ENCODE peak calls at places on chromosome 20, in nine cellular contexts. One of them, this sample, is unnamed.

GRCh38 chr20:46118481-46119020 is 437 bp downstream of the CD40 start:
- DNase-seq in neural crest cell: no peak
- DNase-seq in activated B cell treated with CpG ODN at 0.5 μM for 24 hours: peak
- DNase-seq in OCI-LY7: peak
- DNase-seq in fibroblast of mammary gland: peak
- DNase-seq in Calu3: peak
- DNase-seq in heart right ventricle: peak
- DNase-seq in GM12865: peak
- DNase-seq in body of pancreas: peak
- DNase-seq in this sample: no peak

GRCh38 chr20:18506744-18507143 is 996 bp upstream of the SEC23B start:
- DNase-seq in neural crest cell: no peak
- DNase-seq in activated B cell treated with CpG ODN at 0.5 μM for 24 hours: no peak
- DNase-seq in OCI-LY7: no peak
- DNase-seq in fibroblast of mammary gland: no peak
- DNase-seq in Calu3: no peak
- DNase-seq in heart right ventricle: no peak
- DNase-seq in GM12865: peak
- DNase-seq in body of pancreas: no peak
- DNase-seq in this sample: no peak

GRCh38 chr20:51381557-51381956 is 161.0 kb downstream of the NFATC2 start:
- DNase-seq in neural crest cell: no peak
- DNase-seq in activated B cell treated with CpG ODN at 0.5 μM for 24 hours: no peak
- DNase-seq in OCI-LY7: peak
- DNase-seq in fibroblast of mammary gland: no peak
- DNase-seq in Calu3: no peak
- DNase-seq in heart right ventricle: no peak
- DNase-seq in GM12865: no peak
- DNase-seq in body of pancreas: no peak
- DNase-seq in this sample: no peak

GRCh38 chr20:63050406-63050805 is 43.6 kb upstream of the BHLHE23 start:
- DNase-seq in neural crest cell: no peak
- DNase-seq in activated B cell treated with CpG ODN at 0.5 μM for 24 hours: no peak
- DNase-seq in OCI-LY7: no peak
- DNase-seq in fibroblast of mammary gland: no peak
- DNase-seq in Calu3: no peak
- DNase-seq in heart right ventricle: peak
- DNase-seq in GM12865: no peak
- DNase-seq in body of pancreas: no peak
- DNase-seq in this sample: no peak

GRCh38 chr20:25213566-25214415 is 18.3 kb downstream of the ENTPD6 start:
- DNase-seq in neural crest cell: no peak
- DNase-seq in activated B cell treated with CpG ODN at 0.5 μM for 24 hours: no peak
- DNase-seq in OCI-LY7: no peak
- DNase-seq in fibroblast of mammary gland: no peak
- DNase-seq in Calu3: no peak
- DNase-seq in heart right ventricle: no peak
- DNase-seq in GM12865: no peak
- DNase-seq in body of pancreas: no peak
- DNase-seq in this sample: no peak

GRCh38 chr20:48295445-48295903 is 510.2 kb upstream of the SULF2 start:
- DNase-seq in neural crest cell: no peak
- DNase-seq in activated B cell treated with CpG ODN at 0.5 μM for 24 hours: no peak
- DNase-seq in OCI-LY7: no peak
- DNase-seq in fibroblast of mammary gland: peak
- DNase-seq in Calu3: peak
- DNase-seq in heart right ventricle: no peak
- DNase-seq in GM12865: no peak
- DNase-seq in body of pancreas: peak
- DNase-seq in this sample: no peak

GRCh38 chr20:15756001-15756400 is 817.2 kb downstream of the KIF16B start:
- DNase-seq in neural crest cell: no peak
- DNase-seq in activated B cell treated with CpG ODN at 0.5 μM for 24 hours: no peak
- DNase-seq in OCI-LY7: no peak
- DNase-seq in fibroblast of mammary gland: no peak
- DNase-seq in Calu3: no peak
- DNase-seq in heart right ventricle: no peak
- DNase-seq in GM12865: no peak
- DNase-seq in body of pancreas: no peak
- DNase-seq in this sample: no peak

GRCh38 chr20:59154317-59155013 is 9.2 kb upstream of the ZNF831 start:
- DNase-seq in neural crest cell: no peak
- DNase-seq in activated B cell treated with CpG ODN at 0.5 μM for 24 hours: no peak
- DNase-seq in OCI-LY7: no peak
- DNase-seq in fibroblast of mammary gland: no peak
- DNase-seq in Calu3: no peak
- DNase-seq in heart right ventricle: no peak
- DNase-seq in GM12865: no peak
- DNase-seq in body of pancreas: no peak
- DNase-seq in this sample: no peak

GRCh38 chr20:62977613-62978558 is 25.4 kb downstream of the SLC17A9 start:
- DNase-seq in neural crest cell: no peak
- DNase-seq in activated B cell treated with CpG ODN at 0.5 μM for 24 hours: peak
- DNase-seq in OCI-LY7: peak
- DNase-seq in fibroblast of mammary gland: no peak
- DNase-seq in Calu3: peak
- DNase-seq in heart right ventricle: no peak
- DNase-seq in GM12865: peak
- DNase-seq in body of pancreas: no peak
- DNase-seq in this sample: no peak

GRCh38 chr20:21981607-21982344 is 276.3 kb downstream of the PAX1 start:
- DNase-seq in neural crest cell: no peak
- DNase-seq in activated B cell treated with CpG ODN at 0.5 μM for 24 hours: no peak
- DNase-seq in OCI-LY7: no peak
- DNase-seq in fibroblast of mammary gland: peak
- DNase-seq in Calu3: no peak
- DNase-seq in heart right ventricle: no peak
- DNase-seq in GM12865: no peak
- DNase-seq in body of pancreas: no peak
- DNase-seq in this sample: no peak

GRCh38 chr20:25295386-25296093 is 47.7 kb downstream of the PYGB start:
- DNase-seq in neural crest cell: no peak
- DNase-seq in activated B cell treated with CpG ODN at 0.5 μM for 24 hours: no peak
- DNase-seq in OCI-LY7: no peak
- DNase-seq in fibroblast of mammary gland: no peak
- DNase-seq in Calu3: no peak
- DNase-seq in heart right ventricle: peak
- DNase-seq in GM12865: no peak
- DNase-seq in body of pancreas: peak
- DNase-seq in this sample: no peak

GRCh38 chr20:21338291-21338690 is 35.2 kb downstream of the XRN2 start:
- DNase-seq in neural crest cell: no peak
- DNase-seq in activated B cell treated with CpG ODN at 0.5 μM for 24 hours: no peak
- DNase-seq in OCI-LY7: no peak
- DNase-seq in fibroblast of mammary gland: no peak
- DNase-seq in Calu3: no peak
- DNase-seq in heart right ventricle: no peak
- DNase-seq in GM12865: no peak
- DNase-seq in body of pancreas: no peak
- DNase-seq in this sample: no peak

GRCh38 chr20:41234546-41234945 is 83.0 kb downstream of the ZHX3 start:
- DNase-seq in neural crest cell: no peak
- DNase-seq in activated B cell treated with CpG ODN at 0.5 μM for 24 hours: no peak
- DNase-seq in OCI-LY7: no peak
- DNase-seq in fibroblast of mammary gland: peak
- DNase-seq in Calu3: no peak
- DNase-seq in heart right ventricle: peak
- DNase-seq in GM12865: no peak
- DNase-seq in body of pancreas: no peak
- DNase-seq in this sample: no peak

GRCh38 chr20:53883098-53883762 is 187.2 kb downstream of the BCAS1 start:
- DNase-seq in neural crest cell: no peak
- DNase-seq in activated B cell treated with CpG ODN at 0.5 μM for 24 hours: no peak
- DNase-seq in OCI-LY7: no peak
- DNase-seq in fibroblast of mammary gland: peak
- DNase-seq in Calu3: no peak
- DNase-seq in heart right ventricle: no peak
- DNase-seq in GM12865: no peak
- DNase-seq in body of pancreas: no peak
- DNase-seq in this sample: no peak

GRCh38 chr20:50744143-50744792 is 12.9 kb downstream of the PARD6B start:
- DNase-seq in neural crest cell: no peak
- DNase-seq in activated B cell treated with CpG ODN at 0.5 μM for 24 hours: no peak
- DNase-seq in OCI-LY7: no peak
- DNase-seq in fibroblast of mammary gland: peak
- DNase-seq in Calu3: peak
- DNase-seq in heart right ventricle: peak
- DNase-seq in GM12865: no peak
- DNase-seq in body of pancreas: peak
- DNase-seq in this sample: no peak

GRCh38 chr20:31712564-31713311 is 9.9 kb downstream of the BCL2L1 start:
- DNase-seq in neural crest cell: peak
- DNase-seq in activated B cell treated with CpG ODN at 0.5 μM for 24 hours: no peak
- DNase-seq in OCI-LY7: no peak
- DNase-seq in fibroblast of mammary gland: peak
- DNase-seq in Calu3: peak
- DNase-seq in heart right ventricle: peak
- DNase-seq in GM12865: no peak
- DNase-seq in body of pancreas: peak
- DNase-seq in this sample: peak

GRCh38 chr20:49288784-49289696 is 11.2 kb upstream of the ZNFX1 start:
- DNase-seq in neural crest cell: no peak
- DNase-seq in activated B cell treated with CpG ODN at 0.5 μM for 24 hours: no peak
- DNase-seq in OCI-LY7: no peak
- DNase-seq in fibroblast of mammary gland: no peak
- DNase-seq in Calu3: peak
- DNase-seq in heart right ventricle: no peak
- DNase-seq in GM12865: peak
- DNase-seq in body of pancreas: no peak
- DNase-seq in this sample: no peak

DNA sequence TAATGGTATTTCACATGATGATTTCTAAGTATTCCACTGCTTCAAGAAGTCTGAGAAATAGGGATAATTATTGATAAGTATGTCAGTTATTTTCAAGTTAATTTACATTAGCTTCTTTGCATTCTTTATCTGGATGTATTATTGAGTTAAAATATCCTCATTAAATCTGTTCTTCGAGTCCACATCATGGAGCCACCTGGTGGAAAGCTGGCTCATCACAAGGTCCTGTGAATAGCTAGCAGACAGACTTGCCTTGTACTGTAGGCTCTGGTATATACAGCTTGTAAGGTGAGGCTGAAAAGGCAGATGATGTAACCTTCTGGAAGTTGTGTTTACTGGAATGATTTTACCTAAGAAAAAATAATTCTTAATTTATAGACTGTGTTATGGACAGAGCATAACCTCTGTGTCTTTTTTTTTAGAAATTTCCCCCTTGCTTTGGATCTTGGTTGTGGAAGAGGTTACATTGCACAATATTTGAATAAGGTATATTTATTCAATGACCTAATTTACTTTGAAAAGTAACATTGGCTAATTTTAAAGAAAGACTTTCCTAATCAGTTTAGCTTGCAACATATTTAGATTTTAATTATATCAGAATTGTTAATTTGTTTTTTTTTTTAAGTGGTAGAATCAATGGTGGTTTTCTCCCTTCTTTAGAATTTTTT is 3.5 kb downstream of the NDUFAF5 start:
- DNase-seq in neural crest cell: peak
- DNase-seq in activated B cell treated with CpG ODN at 0.5 μM for 24 hours: no peak
- DNase-seq in OCI-LY7: peak
- DNase-seq in fibroblast of mammary gland: peak
- DNase-seq in Calu3: peak
- DNase-seq in heart right ventricle: no peak
- DNase-seq in GM12865: peak
- DNase-seq in body of pancreas: peak
- DNase-seq in this sample: no peak
- TF ChIP-seq CTCF in neural crest cell: peak
- TF ChIP-seq CTCF in activated B cell treated with CpG ODN at 0.5 μM for 24 hours: peak
- TF ChIP-seq CTCF in OCI-LY7: peak
- TF ChIP-seq CTCF in fibroblast of mammary gland: peak
- TF ChIP-seq CTCF in Calu3: no peak
- TF ChIP-seq CTCF in heart right ventricle: peak
- TF ChIP-seq CTCF in GM12865: peak
- TF ChIP-seq CTCF in body of pancreas: peak
- TF ChIP-seq CTCF in this sample: peak

DNA sequence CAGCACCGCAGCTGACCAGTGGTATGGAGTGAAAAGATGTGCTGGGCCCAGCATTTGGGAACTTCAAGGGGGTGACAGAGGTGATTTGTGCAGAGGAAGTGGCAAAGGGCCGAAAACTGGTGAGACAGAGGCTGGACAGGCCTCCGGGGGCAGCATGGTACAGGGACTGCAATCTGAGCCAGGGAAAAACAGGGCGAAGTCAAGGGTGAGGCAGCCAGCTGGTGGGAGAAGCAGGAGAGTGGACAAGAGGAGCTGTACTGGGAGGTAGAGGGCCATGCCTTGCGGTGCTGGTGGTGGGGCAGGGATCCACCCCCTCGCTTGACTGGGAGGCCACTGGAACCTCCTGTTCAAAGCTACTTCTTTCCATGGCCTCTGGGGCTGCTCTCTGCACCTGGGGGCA is 7.3 kb upstream of the GFRA4 start:
- DNase-seq in neural crest cell: no peak
- DNase-seq in activated B cell treated with CpG ODN at 0.5 μM for 24 hours: no peak
- DNase-seq in OCI-LY7: no peak
- DNase-seq in fibroblast of mammary gland: peak
- DNase-seq in Calu3: peak
- DNase-seq in heart right ventricle: no peak
- DNase-seq in GM12865: no peak
- DNase-seq in body of pancreas: no peak
- DNase-seq in this sample: no peak
- TF ChIP-seq CTCF in neural crest cell: no peak
- TF ChIP-seq CTCF in activated B cell treated with CpG ODN at 0.5 μM for 24 hours: no peak
- TF ChIP-seq CTCF in OCI-LY7: no peak
- TF ChIP-seq CTCF in fibroblast of mammary gland: peak
- TF ChIP-seq CTCF in Calu3: no peak
- TF ChIP-seq CTCF in heart right ventricle: no peak
- TF ChIP-seq CTCF in GM12865: no peak
- TF ChIP-seq CTCF in body of pancreas: no peak
- TF ChIP-seq CTCF in this sample: peak

GRCh38 chr20:32875673-32876072 is 16.9 kb downstream of the EFCAB8 start:
- DNase-seq in neural crest cell: no peak
- DNase-seq in activated B cell treated with CpG ODN at 0.5 μM for 24 hours: no peak
- DNase-seq in OCI-LY7: no peak
- DNase-seq in fibroblast of mammary gland: no peak
- DNase-seq in Calu3: no peak
- DNase-seq in heart right ventricle: no peak
- DNase-seq in GM12865: no peak
- DNase-seq in body of pancreas: no peak
- DNase-seq in this sample: no peak
- TF ChIP-seq CTCF in neural crest cell: no peak
- TF ChIP-seq CTCF in activated B cell treated with CpG ODN at 0.5 μM for 24 hours: no peak
- TF ChIP-seq CTCF in OCI-LY7: no peak
- TF ChIP-seq CTCF in fibroblast of mammary gland: no peak
- TF ChIP-seq CTCF in Calu3: no peak
- TF ChIP-seq CTCF in heart right ventricle: no peak
- TF ChIP-seq CTCF in GM12865: no peak
- TF ChIP-seq CTCF in body of pancreas: no peak
- TF ChIP-seq CTCF in this sample: no peak

DNA sequence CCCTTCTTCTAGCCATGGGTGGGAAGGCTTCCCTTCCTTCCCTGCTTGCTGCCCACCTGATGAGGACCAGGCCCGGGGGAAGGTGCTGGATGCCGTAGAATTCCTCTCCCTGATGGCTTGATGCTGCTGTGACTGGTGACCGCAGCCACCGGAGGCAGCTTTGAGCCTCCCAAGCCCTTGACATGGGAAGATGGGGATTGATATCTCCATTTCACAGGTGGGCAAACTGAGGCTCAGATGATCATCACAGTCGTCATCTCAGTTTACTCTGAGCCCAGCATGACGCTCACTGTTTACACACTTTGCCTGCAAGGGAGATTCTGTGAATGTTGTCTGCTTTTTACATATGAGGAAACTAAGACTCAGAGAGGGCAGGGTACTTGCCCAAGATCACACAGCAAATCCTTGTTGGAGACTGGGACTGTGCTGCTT is 43.9 kb downstream of the SRC start:
- DNase-seq in neural crest cell: no peak
- DNase-seq in activated B cell treated with CpG ODN at 0.5 μM for 24 hours: no peak
- DNase-seq in OCI-LY7: no peak
- DNase-seq in fibroblast of mammary gland: no peak
- DNase-seq in Calu3: no peak
- DNase-seq in heart right ventricle: no peak
- DNase-seq in GM12865: no peak
- DNase-seq in body of pancreas: no peak
- DNase-seq in this sample: no peak
- TF ChIP-seq CTCF in neural crest cell: no peak
- TF ChIP-seq CTCF in activated B cell treated with CpG ODN at 0.5 μM for 24 hours: no peak
- TF ChIP-seq CTCF in OCI-LY7: peak
- TF ChIP-seq CTCF in fibroblast of mammary gland: no peak
- TF ChIP-seq CTCF in Calu3: no peak
- TF ChIP-seq CTCF in heart right ventricle: no peak
- TF ChIP-seq CTCF in GM12865: no peak
- TF ChIP-seq CTCF in body of pancreas: no peak
- TF ChIP-seq CTCF in this sample: no peak